ENCODE peak calls at places on chromosomes 2 and 18, in nine cellular contexts. One of them, this sample, is unnamed.
A peak's percentile ranks its signal among the peaks of the same experiment; 100 is the strongest.

GRCh38 chr2:120856421-120856862 is 120.8 kb downstream of the GLI2 start:
- DNase-seq in astrocyte: peak; percentile 63
- DNase-seq in nephron progenitor cell: no peak
- DNase-seq in GM12865: no peak
- DNase-seq in GM20000: no peak
- DNase-seq in right atrium auricular region: no peak
- DNase-seq in AG09319: no peak
- DNase-seq in upper lobe of left lung: no peak
- DNase-seq in psoas muscle: no peak
- DNase-seq in this sample: peak; percentile 17

GRCh38 chr2:121171625-121172119 is 113.3 kb downstream of the TFCP2L1 start:
- DNase-seq in astrocyte: no peak
- DNase-seq in nephron progenitor cell: no peak
- DNase-seq in GM12865: peak; percentile 15
- DNase-seq in GM20000: no peak
- DNase-seq in right atrium auricular region: no peak
- DNase-seq in AG09319: no peak
- DNase-seq in upper lobe of left lung: no peak
- DNase-seq in psoas muscle: no peak
- DNase-seq in this sample: no peak

GRCh38 chr2:24050041-24050655 is 607 bp downstream of the FKBP1B start:
- DNase-seq in astrocyte: no peak
- DNase-seq in nephron progenitor cell: peak; percentile 61
- DNase-seq in GM12865: no peak
- DNase-seq in GM20000: no peak
- DNase-seq in right atrium auricular region: peak; percentile 60
- DNase-seq in AG09319: no peak
- DNase-seq in upper lobe of left lung: peak; percentile 33
- DNase-seq in psoas muscle: peak; percentile 25
- DNase-seq in this sample: peak; percentile 64

GRCh38 chr18:73975266-73975665 is 172.4 kb downstream of the FBXO15 start:
- DNase-seq in astrocyte: peak; percentile 84
- DNase-seq in nephron progenitor cell: no peak
- DNase-seq in GM12865: peak; percentile 2
- DNase-seq in GM20000: no peak
- DNase-seq in right atrium auricular region: peak; percentile 50
- DNase-seq in AG09319: no peak
- DNase-seq in upper lobe of left lung: no peak
- DNase-seq in psoas muscle: no peak
- DNase-seq in this sample: no peak

GRCh38 chr2:219439518-219439917 is 4.9 kb downstream of the SPEG start:
- DNase-seq in astrocyte: no peak
- DNase-seq in nephron progenitor cell: no peak
- DNase-seq in GM12865: no peak
- DNase-seq in GM20000: no peak
- DNase-seq in right atrium auricular region: no peak
- DNase-seq in AG09319: no peak
- DNase-seq in upper lobe of left lung: no peak
- DNase-seq in psoas muscle: peak; percentile 51
- DNase-seq in this sample: no peak

GRCh38 chr2:177242136-177242987 is 22.2 kb downstream of the NFE2L2 start:
- DNase-seq in astrocyte: peak; percentile 95
- DNase-seq in nephron progenitor cell: no peak
- DNase-seq in GM12865: no peak
- DNase-seq in GM20000: no peak
- DNase-seq in right atrium auricular region: no peak
- DNase-seq in AG09319: peak; percentile 90
- DNase-seq in upper lobe of left lung: no peak
- DNase-seq in psoas muscle: no peak
- DNase-seq in this sample: no peak

GRCh38 chr2:23385748-23386421 is 906 bp downstream of the KLHL29 start:
- DNase-seq in astrocyte: no peak
- DNase-seq in nephron progenitor cell: peak; percentile 52
- DNase-seq in GM12865: peak; percentile 45
- DNase-seq in GM20000: peak; percentile 73
- DNase-seq in right atrium auricular region: no peak
- DNase-seq in AG09319: no peak
- DNase-seq in upper lobe of left lung: no peak
- DNase-seq in psoas muscle: peak; percentile 39
- DNase-seq in this sample: peak; percentile 41

GRCh38 chr18:37553633-37554398 is 11.8 kb downstream of the CELF4 start:
- DNase-seq in astrocyte: no peak
- DNase-seq in nephron progenitor cell: peak; percentile 36
- DNase-seq in GM12865: no peak
- DNase-seq in GM20000: no peak
- DNase-seq in right atrium auricular region: no peak
- DNase-seq in AG09319: no peak
- DNase-seq in upper lobe of left lung: no peak
- DNase-seq in psoas muscle: no peak
- DNase-seq in this sample: no peak

GRCh38 chr2:240876475-240877251 is 8.0 kb downstream of the AGXT start:
- DNase-seq in astrocyte: no peak
- DNase-seq in nephron progenitor cell: no peak
- DNase-seq in GM12865: no peak
- DNase-seq in GM20000: no peak
- DNase-seq in right atrium auricular region: no peak
- DNase-seq in AG09319: no peak
- DNase-seq in upper lobe of left lung: no peak
- DNase-seq in psoas muscle: no peak
- DNase-seq in this sample: peak; percentile 14

GRCh38 chr18:29154758-29155725 is 978.1 kb upstream of the CDH2 start:
- DNase-seq in astrocyte: peak; percentile 94
- DNase-seq in nephron progenitor cell: no peak
- DNase-seq in GM12865: no peak
- DNase-seq in GM20000: no peak
- DNase-seq in right atrium auricular region: no peak
- DNase-seq in AG09319: peak; percentile 45
- DNase-seq in upper lobe of left lung: no peak
- DNase-seq in psoas muscle: no peak
- DNase-seq in this sample: no peak

GRCh38 chr2:223585691-223586090 is 16.5 kb downstream of the SCG2 start:
- DNase-seq in astrocyte: peak; percentile 41
- DNase-seq in nephron progenitor cell: no peak
- DNase-seq in GM12865: no peak
- DNase-seq in GM20000: no peak
- DNase-seq in right atrium auricular region: no peak
- DNase-seq in AG09319: no peak
- DNase-seq in upper lobe of left lung: no peak
- DNase-seq in psoas muscle: no peak
- DNase-seq in this sample: no peak

GRCh38 chr2:8298783-8299182 is 383.1 kb upstream of the ID2 start:
- DNase-seq in astrocyte: no peak
- DNase-seq in nephron progenitor cell: no peak
- DNase-seq in GM12865: peak; percentile 72
- DNase-seq in GM20000: peak; percentile 26
- DNase-seq in right atrium auricular region: peak; percentile 66
- DNase-seq in AG09319: no peak
- DNase-seq in upper lobe of left lung: peak; percentile 83
- DNase-seq in psoas muscle: no peak
- DNase-seq in this sample: no peak

GRCh38 chr18:54223568-54224241 is 764 bp downstream of the MBD2 start:
- DNase-seq in astrocyte: peak; percentile 91
- DNase-seq in nephron progenitor cell: peak; percentile 42
- DNase-seq in GM12865: peak; percentile 77
- DNase-seq in GM20000: peak; percentile 38
- DNase-seq in right atrium auricular region: peak; percentile 73
- DNase-seq in AG09319: peak; percentile 79
- DNase-seq in upper lobe of left lung: peak; percentile 44
- DNase-seq in psoas muscle: peak; percentile 62
- DNase-seq in this sample: peak; percentile 41

GRCh38 chr18:37529863-37530262 is 35.7 kb downstream of the CELF4 start:
- DNase-seq in astrocyte: no peak
- DNase-seq in nephron progenitor cell: no peak
- DNase-seq in GM12865: peak; percentile 62
- DNase-seq in GM20000: peak; percentile 65
- DNase-seq in right atrium auricular region: no peak
- DNase-seq in AG09319: no peak
- DNase-seq in upper lobe of left lung: no peak
- DNase-seq in psoas muscle: no peak
- DNase-seq in this sample: no peak

GRCh38 chr2:226772389-226773179 is 27.0 kb downstream of the IRS1 start:
- DNase-seq in astrocyte: peak; percentile 73
- DNase-seq in nephron progenitor cell: no peak
- DNase-seq in GM12865: peak; percentile 88
- DNase-seq in GM20000: peak; percentile 67
- DNase-seq in right atrium auricular region: no peak
- DNase-seq in AG09319: no peak
- DNase-seq in upper lobe of left lung: no peak
- DNase-seq in psoas muscle: no peak
- DNase-seq in this sample: no peak

GRCh38 chr2:58215429-58215828 is 25.7 kb downstream of the FANCL start:
- DNase-seq in astrocyte: peak; percentile 8
- DNase-seq in nephron progenitor cell: no peak
- DNase-seq in GM12865: no peak
- DNase-seq in GM20000: no peak
- DNase-seq in right atrium auricular region: no peak
- DNase-seq in AG09319: no peak
- DNase-seq in upper lobe of left lung: no peak
- DNase-seq in psoas muscle: no peak
- DNase-seq in this sample: no peak

GRCh38 chr2:181371782-181372292 is 85.3 kb upstream of the ITGA4 start:
- DNase-seq in astrocyte: peak; percentile 84
- DNase-seq in nephron progenitor cell: no peak
- DNase-seq in GM12865: peak; percentile 31
- DNase-seq in GM20000: no peak
- DNase-seq in right atrium auricular region: no peak
- DNase-seq in AG09319: no peak
- DNase-seq in upper lobe of left lung: no peak
- DNase-seq in psoas muscle: no peak
- DNase-seq in this sample: no peak

GRCh38 chr2:120552800-120553471 is 182.7 kb upstream of the GLI2 start:
- DNase-seq in astrocyte: peak; percentile 44
- DNase-seq in nephron progenitor cell: peak; percentile 82
- DNase-seq in GM12865: peak; percentile 17
- DNase-seq in GM20000: peak; percentile 44
- DNase-seq in right atrium auricular region: peak; percentile 91
- DNase-seq in AG09319: no peak
- DNase-seq in upper lobe of left lung: peak; percentile 90
- DNase-seq in psoas muscle: peak; percentile 90
- DNase-seq in this sample: peak; percentile 84

DNA sequence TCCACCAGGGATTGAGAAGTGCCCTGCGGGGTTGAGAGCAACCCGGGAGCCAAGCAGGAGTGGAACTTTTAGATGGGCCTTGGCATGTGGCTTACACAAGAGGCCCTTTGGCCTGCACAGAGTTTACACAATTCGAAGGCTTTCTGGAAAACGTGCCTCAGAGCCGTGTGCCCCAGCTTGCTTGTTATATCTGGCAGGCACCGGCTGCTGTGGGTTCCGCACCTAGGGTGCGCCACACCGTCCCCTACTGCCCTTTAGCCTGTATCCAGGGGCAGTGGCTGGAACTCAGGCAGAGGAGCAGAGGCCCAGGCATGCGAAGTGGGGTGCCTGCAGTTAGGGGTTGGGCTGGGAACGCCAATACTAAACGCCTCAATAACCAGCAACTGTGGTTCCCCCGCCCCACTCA is 32.9 kb upstream of the EDAR start:
- DNase-seq in astrocyte: no peak
- DNase-seq in nephron progenitor cell: no peak
- DNase-seq in GM12865: no peak
- DNase-seq in GM20000: no peak
- DNase-seq in right atrium auricular region: no peak
- DNase-seq in AG09319: no peak
- DNase-seq in upper lobe of left lung: no peak
- DNase-seq in psoas muscle: no peak
- DNase-seq in this sample: no peak
- TF ChIP-seq CTCF in astrocyte: no peak
- TF ChIP-seq CTCF in nephron progenitor cell: no peak
- TF ChIP-seq CTCF in GM12865: no peak
- TF ChIP-seq CTCF in GM20000: no peak
- TF ChIP-seq CTCF in right atrium auricular region: no peak
- TF ChIP-seq CTCF in AG09319: no peak
- TF ChIP-seq CTCF in upper lobe of left lung: no peak
- TF ChIP-seq CTCF in psoas muscle: no peak
- TF ChIP-seq CTCF in this sample: no peak

GRCh38 chr2:165081276-165081675 is 122.6 kb downstream of the SCN3A start:
- DNase-seq in astrocyte: no peak
- DNase-seq in nephron progenitor cell: no peak
- DNase-seq in GM12865: no peak
- DNase-seq in GM20000: no peak
- DNase-seq in right atrium auricular region: no peak
- DNase-seq in AG09319: no peak
- DNase-seq in upper lobe of left lung: no peak
- DNase-seq in psoas muscle: no peak
- DNase-seq in this sample: no peak
- TF ChIP-seq CTCF in astrocyte: no peak
- TF ChIP-seq CTCF in nephron progenitor cell: no peak
- TF ChIP-seq CTCF in GM12865: no peak
- TF ChIP-seq CTCF in GM20000: no peak
- TF ChIP-seq CTCF in right atrium auricular region: no peak
- TF ChIP-seq CTCF in AG09319: no peak
- TF ChIP-seq CTCF in upper lobe of left lung: no peak
- TF ChIP-seq CTCF in psoas muscle: no peak
- TF ChIP-seq CTCF in this sample: no peak

GRCh38 chr18:13387856-13388548 is 169.4 kb downstream of the LDLRAD4 start:
- DNase-seq in astrocyte: peak; percentile 76
- DNase-seq in nephron progenitor cell: no peak
- DNase-seq in GM12865: no peak
- DNase-seq in GM20000: no peak
- DNase-seq in right atrium auricular region: peak; percentile 61
- DNase-seq in AG09319: peak; percentile 22
- DNase-seq in upper lobe of left lung: peak; percentile 19
- DNase-seq in psoas muscle: no peak
- DNase-seq in this sample: no peak
- TF ChIP-seq CTCF in astrocyte: no peak
- TF ChIP-seq CTCF in nephron progenitor cell: no peak
- TF ChIP-seq CTCF in GM12865: no peak
- TF ChIP-seq CTCF in GM20000: no peak
- TF ChIP-seq CTCF in right atrium auricular region: no peak
- TF ChIP-seq CTCF in AG09319: no peak
- TF ChIP-seq CTCF in upper lobe of left lung: no peak
- TF ChIP-seq CTCF in psoas muscle: no peak
- TF ChIP-seq CTCF in this sample: no peak

DNA sequence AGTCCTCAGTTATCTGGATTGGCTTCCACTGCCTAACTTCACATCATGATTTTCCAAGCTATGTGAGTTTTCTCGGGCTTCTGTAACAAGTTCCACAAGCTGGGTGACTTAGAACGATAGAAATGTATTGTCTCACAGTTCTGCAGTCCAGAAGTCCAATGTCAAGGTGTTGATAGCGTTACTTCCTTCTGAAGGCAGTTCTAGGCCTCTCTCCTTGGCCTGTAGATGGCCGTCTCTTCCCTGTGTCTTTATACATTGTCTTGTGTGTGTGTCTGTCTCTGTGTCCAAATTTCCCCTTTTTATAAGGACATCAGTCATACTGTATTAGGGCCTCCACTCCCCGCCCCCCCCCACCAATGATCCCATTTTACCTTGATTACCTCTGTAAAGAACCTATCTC is 7.5 kb downstream of the LTBP1 start:
- DNase-seq in astrocyte: no peak
- DNase-seq in nephron progenitor cell: no peak
- DNase-seq in GM12865: no peak
- DNase-seq in GM20000: no peak
- DNase-seq in right atrium auricular region: no peak
- DNase-seq in AG09319: no peak
- DNase-seq in upper lobe of left lung: no peak
- DNase-seq in psoas muscle: no peak
- DNase-seq in this sample: no peak
- TF ChIP-seq CTCF in astrocyte: no peak
- TF ChIP-seq CTCF in nephron progenitor cell: no peak
- TF ChIP-seq CTCF in GM12865: no peak
- TF ChIP-seq CTCF in GM20000: no peak
- TF ChIP-seq CTCF in right atrium auricular region: no peak
- TF ChIP-seq CTCF in AG09319: no peak
- TF ChIP-seq CTCF in upper lobe of left lung: no peak
- TF ChIP-seq CTCF in psoas muscle: no peak
- TF ChIP-seq CTCF in this sample: no peak

GRCh38 chr2:20615046-20615465 is 35.8 kb downstream of the HS1BP3 start:
- DNase-seq in astrocyte: no peak
- DNase-seq in nephron progenitor cell: no peak
- DNase-seq in GM12865: no peak
- DNase-seq in GM20000: no peak
- DNase-seq in right atrium auricular region: no peak
- DNase-seq in AG09319: no peak
- DNase-seq in upper lobe of left lung: peak; percentile 36
- DNase-seq in psoas muscle: no peak
- DNase-seq in this sample: peak; percentile 8
- TF ChIP-seq CTCF in astrocyte: no peak
- TF ChIP-seq CTCF in nephron progenitor cell: no peak
- TF ChIP-seq CTCF in GM12865: no peak
- TF ChIP-seq CTCF in GM20000: no peak
- TF ChIP-seq CTCF in right atrium auricular region: peak; percentile 25
- TF ChIP-seq CTCF in AG09319: no peak
- TF ChIP-seq CTCF in upper lobe of left lung: no peak
- TF ChIP-seq CTCF in psoas muscle: no peak
- TF ChIP-seq CTCF in this sample: no peak

This sample was measured in glutamatergic neuron.